ENCODE peak calls at places on chromosomes 2 and 18, in five cellular contexts. F is thyroid gland, C is pancreas, G is cardiac muscle cell, A is K562. T is an unnamed sample.

GRCh38 chr2:2561346-2562095 is 230.4 kb upstream of the MYT1L start:
- DNase-seq in G (no peak), A (no peak), C (no peak), F (no peak), T (no peak)

GRCh38 chr2:160062283-160063005 is at the start of gene PLA2R1:
- DNase-seq in A (no peak), F (peak; percentile 76), G (peak; percentile 58), C (peak; percentile 19), T (peak; percentile 25)

GRCh38 chr2:237310515-237311114 is 103.3 kb downstream of the COL6A3 start:
- DNase-seq in C (no peak), A (no peak), G (no peak), F (no peak), T (no peak)

GRCh38 chr2:42806786-42807185 is 14.4 kb upstream of the HAAO start:
- DNase-seq in C (no peak), G (no peak), A (no peak), F (no peak), T (no peak)

GRCh38 chr2:122422384-122422991 is 667.0 kb downstream of the TSN start:
- DNase-seq in C (no peak), G (no peak), F (no peak), A (no peak), T (no peak)

GRCh38 chr2:23386422-23387220 is 1.6 kb downstream of the KLHL29 start:
- DNase-seq in A (no peak), F (peak; percentile 26), C (no peak), G (peak; percentile 52), T (peak; percentile 33)

GRCh38 chr2:20182241-20182931 is 42.5 kb downstream of the SDC1 start:
- DNase-seq in G (no peak), C (no peak), A (peak; percentile 82), F (peak; percentile 26), T (peak; percentile 81)

GRCh38 chr2:6823111-6823510 is 42.6 kb downstream of the CMPK2 start:
- DNase-seq in C (no peak), G (no peak), F (no peak), A (no peak), T (no peak)

GRCh38 chr2:20071397-20072383 is 20.3 kb upstream of the LAPTM4A start:
- DNase-seq in A (no peak), F (peak; percentile 87), C (peak; percentile 37), G (no peak), T (peak; percentile 36)

GRCh38 chr2:102421890-102422759 is 835 bp upstream of the IL18RAP start:
- DNase-seq in F (no peak), A (peak; percentile 86), G (no peak), C (no peak), T (no peak)

GRCh38 chr2:156803243-156803642 is 367.1 kb downstream of the GPD2 start:
- DNase-seq in F (peak; percentile 2), G (no peak), C (no peak), A (no peak), T (no peak)

GRCh38 chr2:156619021-156619539 is 182.9 kb downstream of the GPD2 start:
- DNase-seq in G (no peak), F (no peak), C (no peak), A (no peak), T (no peak)

GRCh38 chr2:205660521-205661124 is 21.7 kb upstream of the NRP2 start:
- DNase-seq in A (no peak), F (no peak), C (no peak), G (peak; percentile 48), T (no peak)

GRCh38 chr18:65753520-65753919 is 2.7 kb downstream of the CDH7 start:
- DNase-seq in F (no peak), C (no peak), G (peak; percentile 73), A (peak; percentile 5), T (no peak)

DNA sequence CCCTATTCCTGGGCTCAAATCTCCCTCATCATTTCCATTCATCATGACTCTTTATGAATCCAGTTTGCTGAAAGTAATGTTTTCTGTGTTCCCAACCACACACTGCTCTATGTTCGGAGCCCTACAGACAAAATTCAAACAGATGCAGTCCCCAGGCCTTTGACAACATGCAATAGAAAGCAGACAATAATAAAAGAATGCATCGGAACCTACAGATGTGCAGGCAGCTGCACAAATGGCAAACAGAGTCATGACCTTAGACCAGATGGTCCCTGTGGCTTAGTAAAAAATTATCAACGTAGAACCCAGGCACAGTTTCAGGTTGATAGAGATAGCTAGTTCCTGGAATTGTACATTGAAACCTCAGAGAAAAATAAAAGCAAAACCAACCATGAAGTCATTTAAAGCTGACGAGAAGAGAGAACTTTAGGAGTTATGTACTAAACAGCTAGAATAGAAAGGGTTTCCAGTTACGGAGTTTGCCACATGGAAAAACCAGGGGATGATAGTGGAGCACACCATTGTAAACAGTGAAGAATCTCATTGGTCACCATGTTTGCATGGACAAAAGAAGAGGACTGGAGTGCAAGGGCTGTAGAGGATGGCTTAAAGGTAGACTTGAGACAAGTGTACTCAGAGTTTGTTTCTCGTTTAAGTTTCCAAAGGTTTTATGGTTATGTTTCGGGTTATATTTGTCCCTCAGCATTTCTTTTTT is 23.2 kb upstream of the ACVR1 start:
- DNase-seq in G (no peak), C (no peak), F (no peak), A (peak; percentile 88), T (no peak)
- H3K4me1 ChIP-seq in G (no peaks in the 10 kb centered on the region), C (no peaks in the 10 kb centered on the region), F (no peaks in the 10 kb centered on the region), A (peaks cover 23% of the 10 kb centered on the region), T (peaks cover 7% of the 10 kb centered on the region)

DNA sequence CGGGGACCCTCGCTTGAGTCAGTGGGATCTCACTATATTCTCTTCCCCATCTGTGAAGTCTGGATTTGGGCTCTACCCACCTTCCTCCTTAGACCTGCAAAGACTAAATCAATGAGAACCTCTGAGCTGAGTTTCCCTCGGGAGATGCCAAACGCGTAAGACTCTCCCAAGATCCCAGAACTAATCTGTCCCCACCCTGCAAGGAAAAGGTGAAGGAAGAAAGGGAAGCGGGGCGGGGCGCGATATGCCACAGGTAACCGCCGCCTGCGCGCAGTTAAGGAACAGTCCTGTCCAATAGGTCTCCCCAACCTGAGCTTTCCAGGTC is 780 bp downstream of the SRD5A2 start:
- DNase-seq in G (no peak), C (no peak), A (no peak), F (no peak), T (no peak)
- H3K27me3 ChIP-seq in G (peaks cover 70% of the 10 kb centered on the region), C (peaks cover 9% of the 10 kb centered on the region), A (peaks cover 32% of the 10 kb centered on the region), F (peaks cover 4% of the 10 kb centered on the region), T (peaks cover 27% of the 10 kb centered on the region)

DNA sequence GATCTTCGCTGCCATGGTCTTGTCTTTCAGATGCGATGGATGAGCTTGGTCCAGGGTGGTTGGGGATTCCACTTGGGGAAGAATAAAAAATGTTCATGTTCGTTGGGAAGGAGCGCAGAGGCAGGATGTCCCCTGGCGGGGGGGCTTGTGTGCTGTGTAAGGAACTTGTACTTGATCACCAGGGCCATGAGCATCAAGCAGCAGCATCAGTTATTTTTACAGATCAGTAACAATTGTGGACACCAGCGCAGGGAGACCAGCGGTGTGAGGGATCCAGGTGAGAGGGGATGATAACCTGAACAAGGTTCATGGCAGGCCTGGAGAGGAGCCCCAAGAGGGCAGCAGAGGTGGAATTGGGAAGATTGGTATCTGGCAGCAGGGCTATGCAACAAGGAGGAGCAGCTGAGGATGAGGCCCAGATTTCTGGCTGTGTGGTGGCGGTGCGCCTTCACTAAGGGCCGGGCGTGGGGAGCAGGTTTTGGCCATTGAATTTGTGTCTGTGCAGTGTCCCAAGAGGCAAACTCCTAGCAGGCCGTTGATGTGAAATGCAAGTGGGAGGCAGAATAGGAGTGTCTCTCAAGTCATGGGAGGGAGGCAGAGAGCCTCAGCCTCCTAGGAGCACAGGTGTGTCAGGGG is 3.9 kb downstream of the CNNM3 start:
- DNase-seq in F (no peak), G (no peak), C (no peak), A (no peak), T (no peak)
- TF ChIP-seq CTCF in F (no peak), G (no peak), C (no peak), A (peak; percentile 1), T (no peak)

GRCh38 chr2:8123464-8123863 is 558.4 kb upstream of the ID2 start:
- DNase-seq in C (no peak), A (no peak), G (no peak), F (no peak), T (no peak)

GRCh38 chr2:8122506-8122898 is 559.4 kb upstream of the ID2 start:
- DNase-seq in A (no peak), G (no peak), F (peak; percentile 24), C (no peak), T (no peak)

GRCh38 chr2:8121826-8122505 is 559.9 kb upstream of the ID2 start:
- DNase-seq in A (no peak), F (peak; percentile 88), C (no peak), G (no peak), T (no peak)

GRCh38 chr2:8125741-8126691 is 555.8 kb upstream of the ID2 start:
- DNase-seq in G (no peak), F (no peak), A (no peak), C (no peak), T (peak; percentile 76)

DNA sequence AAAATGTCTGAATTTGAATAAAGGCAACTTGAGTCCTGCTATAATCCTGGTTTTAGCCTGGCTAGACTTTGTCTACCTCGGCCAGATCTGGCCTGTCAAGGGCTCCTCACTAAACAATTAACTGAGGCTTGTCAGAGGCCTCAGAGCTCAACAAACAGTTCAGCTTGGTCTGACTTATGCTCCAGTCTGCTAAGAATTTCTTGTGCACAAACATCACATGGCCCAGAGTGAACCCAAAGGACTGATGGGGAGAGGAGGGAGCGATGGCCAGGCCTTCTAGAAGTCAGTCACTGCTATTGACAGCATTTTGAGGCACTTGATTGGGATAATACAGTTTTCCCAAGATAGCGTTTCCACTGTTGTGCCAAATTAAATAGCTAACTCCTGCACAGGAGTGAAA is 555.1 kb upstream of the ID2 start:
- DNase-seq in C (no peak), F (no peak), A (no peak), G (no peak), T (no peak)
- H3K4me1 ChIP-seq in C (no peaks in the 10 kb centered on the region), F (peaks cover 11% of the 10 kb centered on the region), A (no peaks in the 10 kb centered on the region), G (no peaks in the 10 kb centered on the region), T (peaks cover 4% of the 10 kb centered on the region)

DNA sequence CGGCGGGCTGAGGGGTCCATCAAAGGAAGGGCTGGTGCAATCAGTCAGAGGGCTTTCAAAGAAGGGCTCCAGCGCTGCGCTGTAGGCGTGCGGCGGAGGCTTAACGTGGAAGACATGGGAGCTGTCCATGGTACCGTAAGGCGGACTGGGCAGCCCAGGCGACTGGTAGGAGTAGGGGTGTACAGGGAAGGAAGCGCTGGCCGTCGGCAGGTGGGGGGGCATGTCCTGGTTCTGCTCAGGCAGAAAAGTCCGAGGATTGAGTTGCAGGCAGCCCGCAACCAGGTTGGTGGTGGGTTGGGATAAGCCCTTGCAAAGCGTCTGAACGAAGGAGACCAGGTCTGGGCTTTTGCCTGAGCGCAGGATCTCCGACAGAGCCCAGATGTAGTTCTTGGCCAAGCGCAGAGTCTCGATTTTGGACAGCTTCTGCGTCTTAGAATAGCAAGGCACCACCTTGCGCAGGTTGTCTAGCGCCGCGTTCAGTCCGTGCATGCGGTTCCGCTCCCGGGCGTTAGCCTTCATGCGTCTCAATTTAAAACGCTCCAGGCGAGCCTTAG is 2.2 kb downstream of the NEUROD1 start:
- DNase-seq in C (peak; percentile 50), G (peak; percentile 94), F (peak; percentile 55), A (peak; percentile 73), T (peak; percentile 46)
- H3K27me3 ChIP-seq in C (peaks cover 5% of the 10 kb centered on the region), G (peaks cover 100% of the 10 kb centered on the region), F (peaks cover 33% of the 10 kb centered on the region), A (peaks cover 36% of the 10 kb centered on the region), T (peaks cover 56% of the 10 kb centered on the region)

DNA sequence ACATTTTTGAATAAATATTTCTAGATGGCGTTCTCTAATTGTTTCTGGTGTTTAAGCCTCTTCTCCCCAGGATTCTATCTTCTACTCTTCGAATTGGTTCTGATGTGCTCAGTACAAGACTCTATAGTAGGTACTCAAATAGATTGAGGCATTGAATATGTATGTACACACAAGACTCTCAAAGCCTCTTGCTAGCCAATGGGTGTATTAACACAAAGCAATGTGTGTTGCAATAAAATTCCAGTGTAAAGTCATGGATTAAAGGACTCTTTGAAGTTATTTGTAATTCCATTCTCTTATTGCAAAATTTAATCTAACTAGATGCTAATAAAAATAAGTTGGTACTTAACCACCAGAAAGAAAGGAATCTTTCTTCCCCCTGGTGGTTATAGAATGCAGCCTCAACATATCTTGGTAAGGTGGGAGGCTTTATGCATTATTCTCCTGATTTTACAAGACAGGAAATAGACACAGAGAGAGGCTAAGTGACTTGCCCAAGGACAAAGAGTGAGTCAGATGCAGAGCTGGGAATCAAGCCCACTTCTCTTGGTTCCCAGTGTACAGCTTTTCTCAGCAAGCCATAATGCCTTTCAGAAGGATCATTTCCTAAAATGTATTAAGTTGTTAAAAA is 18.1 kb downstream of the LRP1B start:
- DNase-seq in C (no peak), G (no peak), F (no peak), A (no peak), T (peak; percentile 57)
- TF ChIP-seq CTCF in C (no peak), G (peak; percentile 30), F (no peak), A (no peak), T (peak; percentile 30)